ENCODE peak calls at places on chromosomes 6 and 20, in ten cellular contexts. O, Q, D, V, T, E, F, J, H and R are unnamed samples.

GRCh38 chr6:3825851-3826581 is 23.2 kb upstream of the FAM50B start:
- DNase-seq in V (no peak), D (no peak), E (no peak), T (no peak), F (no peak), O (peak; percentile 91), Q (no peak), J (no peak), H (no peak), R (no peak)

GRCh38 chr6:36126553-36127458 is 3.5 kb upstream of the MAPK13 start:
- DNase-seq in D (no peak), E (no peak), O (no peak), H (no peak), Q (no peak), J (no peak), V (no peak), F (no peak), T (no peak), R (no peak)

GRCh38 chr20:32707691-32708581 is 34.2 kb upstream of the C20orf203 start:
- DNase-seq in Q (no peak), V (no peak), E (no peak), J (no peak), D (no peak), H (no peak), T (no peak), F (no peak), O (no peak), R (no peak)

GRCh38 chr6:42532038-42532669 is 31.7 kb upstream of the UBR2 start:
- DNase-seq in F (no peak), Q (peak; percentile 82), J (no peak), O (no peak), V (no peak), E (peak; percentile 30), D (no peak), H (no peak), T (no peak), R (no peak)

GRCh38 chr20:36010745-36011326 is 42.4 kb downstream of the CNBD2 start:
- DNase-seq in T (no peak), D (no peak), H (no peak), Q (no peak), O (no peak), J (no peak), F (no peak), E (no peak), V (no peak), R (no peak)

GRCh38 chr6:33672808-33673207 is 38.7 kb downstream of the UQCC2 start:
- DNase-seq in O (peak; percentile 93), E (no peak), T (no peak), Q (peak; percentile 55), V (no peak), J (no peak), D (no peak), F (no peak), H (no peak), R (no peak)

GRCh38 chr6:67640462-67640861 is 994.6 kb upstream of the ADGRB3 start:
- DNase-seq in V (no peak), H (no peak), O (no peak), Q (no peak), J (no peak), E (no peak), T (no peak), D (no peak), F (no peak), R (no peak)

GRCh38 chr6:101015541-101015940 is 134.4 kb upstream of the ASCC3 start:
- DNase-seq in H (no peak), V (no peak), J (no peak), F (no peak), Q (no peak), O (no peak), T (no peak), D (no peak), E (no peak), R (no peak)

GRCh38 chr6:98433325-98433724 is 401.0 kb upstream of the POU3F2 start:
- DNase-seq in E (no peak), O (no peak), F (no peak), H (no peak), D (no peak), Q (peak; percentile 53), J (no peak), V (no peak), T (no peak), R (no peak)

GRCh38 chr6:167825759-167826229 is 917 bp upstream of the AFDN start:
- DNase-seq in Q (peak; percentile 31), T (no peak), H (no peak), D (no peak), F (no peak), J (no peak), E (no peak), V (no peak), O (no peak), R (no peak)

GRCh38 chr6:165636015-165636414 is 27.0 kb downstream of the PDE10A start:
- DNase-seq in V (no peak), D (no peak), O (no peak), E (no peak), Q (no peak), H (no peak), T (no peak), J (no peak), F (no peak), R (no peak)

GRCh38 chr6:41570270-41570615 is 24.1 kb downstream of the FOXP4 start:
- DNase-seq in F (no peak), V (no peak), H (no peak), E (no peak), T (no peak), Q (no peak), J (no peak), O (no peak), D (no peak), R (no peak)